ENCODE peak calls at places on chromosomes 1 and 21, in seven cellular contexts. U is A549, M is K562, I is IMR-90, D is H1, Z is HepG2, T is GM12878. X is an unnamed sample.

GRCh38 chr1:181784039-181784683 is 277.4 kb downstream of the ZNF648 start:
- DNase-seq in U (no peak), M (no peak), I (no peak), D (no peak), Z (no peak), T (no peak), X (no peak)

GRCh38 chr21:28687571-28687970 is 305.1 kb downstream of the LTN1 start:
- DNase-seq in U (no peak), M (no peak), I (no peak), D (no peak), Z (no peak), T (no peak), X (no peak)

GRCh38 chr1:2475571-2475970 is 518 bp upstream of the PLCH2 start:
- DNase-seq in U (no peak), M (no peak), I (no peak), D (no peak), Z (no peak), T (no peak), X (no peak)

GRCh38 chr1:96845464-96845863 is 123.9 kb downstream of the PTBP2 start:
- DNase-seq in U (peak), M (peak), I (no peak), D (peak), Z (peak), T (no peak), X (no peak)

GRCh38 chr1:242454262-242455051 is 70.0 kb downstream of the PLD5 start:
- DNase-seq in U (peak), M (peak), I (peak), D (no peak), Z (peak), T (no peak), X (peak)

GRCh38 chr1:3996846-3997705 is 97.0 kb upstream of the C1orf174 start:
- DNase-seq in U (no peak), M (no peak), I (no peak), D (no peak), Z (no peak), T (no peak), X (no peak)

GRCh38 chr1:36253463-36253862 is 29.2 kb downstream of the THRAP3 start:
- DNase-seq in U (no peak), M (no peak), I (peak), D (no peak), Z (no peak), T (no peak), X (no peak)

GRCh38 chr1:8239039-8239305 is 78.9 kb upstream of the SLC45A1 start:
- DNase-seq in U (no peak), M (no peak), I (peak), D (no peak), Z (peak), T (no peak), X (no peak)

GRCh38 chr1:227335587-227336020 is 17.3 kb upstream of the CDC42BPA start:
- DNase-seq in U (no peak), M (peak), I (no peak), D (no peak), Z (no peak), T (no peak), X (no peak)

GRCh38 chr1:55974714-55975441 is 604.5 kb downstream of the PLPP3 start:
- DNase-seq in U (no peak), M (no peak), I (peak), D (no peak), Z (no peak), T (no peak), X (no peak)

GRCh38 chr21:20538039-20538658 is 460.1 kb upstream of the NCAM2 start:
- DNase-seq in U (no peak), M (no peak), I (no peak), D (no peak), Z (no peak), T (no peak), X (no peak)

GRCh38 chr1:7948950-7949349 is 8.3 kb upstream of the TNFRSF9 start:
- DNase-seq in U (no peak), M (no peak), I (peak), D (no peak), Z (no peak), T (no peak), X (no peak)

GRCh38 chr1:1090424-1091343 is 16.6 kb upstream of the RNF223 start:
- DNase-seq in U (no peak), M (no peak), I (no peak), D (no peak), Z (no peak), T (no peak), X (peak)

GRCh38 chr1:104856091-104856490 is 1106.4 kb downstream of the AMY1C start:
- DNase-seq in U (no peak), M (no peak), I (no peak), D (no peak), Z (no peak), T (no peak), X (no peak)

GRCh38 chr1:47708658-47709301 is 270.9 kb downstream of the FOXD2 start:
- DNase-seq in U (peak), M (no peak), I (no peak), D (peak), Z (no peak), T (no peak), X (peak)

GRCh38 chr1:224435318-224435763 is 744 bp upstream of the WDR26 start:
- DNase-seq in U (peak), M (peak), I (peak), D (peak), Z (no peak), T (no peak), X (no peak)

GRCh38 chr1:177126267-177126666 is 38.2 kb downstream of the ASTN1 start:
- DNase-seq in U (no peak), M (no peak), I (no peak), D (no peak), Z (no peak), T (no peak), X (no peak)

GRCh38 chr1:24978383-24979032 is 48.4 kb upstream of the RUNX3 start:
- DNase-seq in U (no peak), M (no peak), I (no peak), D (no peak), Z (no peak), T (no peak), X (no peak)

GRCh38 chr1:30191154-30191702 is 532.2 kb downstream of the MATN1 start:
- DNase-seq in U (peak), M (peak), I (peak), D (peak), Z (no peak), T (no peak), X (peak)

GRCh38 chr1:45097944-45098343 is 85.9 kb downstream of the UROD start:
- DNase-seq in U (no peak), M (no peak), I (no peak), D (no peak), Z (peak), T (no peak), X (no peak)

GRCh38 chr1:3133671-3134070 is 64.7 kb downstream of the PRDM16 start:
- DNase-seq in U (no peak), M (no peak), I (no peak), D (no peak), Z (peak), T (no peak), X (no peak)

GRCh38 chr1:162756523-162756922 is 34.0 kb upstream of the HSD17B7 start:
- DNase-seq in U (no peak), M (no peak), I (peak), D (no peak), Z (no peak), T (no peak), X (no peak)

GRCh38 chr21:44598031-44598430 is 2.4 kb upstream of the KRTAP10-7 start:
- DNase-seq in U (no peak), M (no peak), I (no peak), D (peak), Z (no peak), T (no peak), X (no peak)

GRCh38 chr1:4375812-4376211 is 278.6 kb upstream of the AJAP1 start:
- DNase-seq in U (no peak), M (no peak), I (no peak), D (no peak), Z (no peak), T (no peak), X (no peak)

GRCh38 chr1:232404981-232405380 is 225.0 kb downstream of the SIPA1L2 start:
- DNase-seq in U (no peak), M (no peak), I (no peak), D (no peak), Z (no peak), T (no peak), X (no peak)

GRCh38 chr1:204684551-204685235 is 845 bp downstream of the LRRN2 start:
- DNase-seq in U (peak), M (peak), I (no peak), D (peak), Z (no peak), T (no peak), X (no peak)

GRCh38 chr1:117699953-117700352 is 94.1 kb downstream of the TENT5C start:
- DNase-seq in U (no peak), M (no peak), I (no peak), D (no peak), Z (no peak), T (no peak), X (no peak)

GRCh38 chr1:36906555-36906954 is 127.8 kb downstream of the GRIK3 start:
- DNase-seq in U (no peak), M (no peak), I (no peak), D (no peak), Z (no peak), T (no peak), X (no peak)

GRCh38 chr1:213123532-213123931 is 72.5 kb downstream of the RPS6KC1 start:
- DNase-seq in U (no peak), M (no peak), I (peak), D (no peak), Z (peak), T (no peak), X (no peak)

GRCh38 chr1:245788269-245788668 is 633.5 kb downstream of the KIF26B start:
- DNase-seq in U (no peak), M (no peak), I (peak), D (no peak), Z (no peak), T (no peak), X (no peak)

GRCh38 chr1:89873757-89874156 is 52.9 kb downstream of the LRRC8D start:
- DNase-seq in U (no peak), M (no peak), I (peak), D (no peak), Z (no peak), T (no peak), X (peak)

GRCh38 chr1:1004780-1005697 is 5.1 kb upstream of the HES4 start:
- DNase-seq in U (no peak), M (peak), I (peak), D (no peak), Z (no peak), T (no peak), X (peak)

GRCh38 chr1:207619833-207620572 is 24.9 kb upstream of the CR1L start:
- DNase-seq in U (peak), M (peak), I (peak), D (no peak), Z (peak), T (no peak), X (peak)

GRCh38 chr1:234730110-234730509 is 120.1 kb upstream of the IRF2BP2 start:
- DNase-seq in U (no peak), M (no peak), I (no peak), D (no peak), Z (no peak), T (peak), X (no peak)

GRCh38 chr1:153565529-153566374 is at the start of gene S100A2:
- DNase-seq in U (peak), M (no peak), I (peak), D (no peak), Z (peak), T (peak), X (no peak)

GRCh38 chr1:155033524-155033923 is at the start of the genes DCST1 and DCST2:
- DNase-seq in U (no peak), M (no peak), I (no peak), D (no peak), Z (no peak), T (no peak), X (no peak)

GRCh38 chr1:195195423-195196057 is 1412.7 kb downstream of the KCNT2 start:
- DNase-seq in U (no peak), M (no peak), I (no peak), D (no peak), Z (no peak), T (peak), X (no peak)

DNA sequence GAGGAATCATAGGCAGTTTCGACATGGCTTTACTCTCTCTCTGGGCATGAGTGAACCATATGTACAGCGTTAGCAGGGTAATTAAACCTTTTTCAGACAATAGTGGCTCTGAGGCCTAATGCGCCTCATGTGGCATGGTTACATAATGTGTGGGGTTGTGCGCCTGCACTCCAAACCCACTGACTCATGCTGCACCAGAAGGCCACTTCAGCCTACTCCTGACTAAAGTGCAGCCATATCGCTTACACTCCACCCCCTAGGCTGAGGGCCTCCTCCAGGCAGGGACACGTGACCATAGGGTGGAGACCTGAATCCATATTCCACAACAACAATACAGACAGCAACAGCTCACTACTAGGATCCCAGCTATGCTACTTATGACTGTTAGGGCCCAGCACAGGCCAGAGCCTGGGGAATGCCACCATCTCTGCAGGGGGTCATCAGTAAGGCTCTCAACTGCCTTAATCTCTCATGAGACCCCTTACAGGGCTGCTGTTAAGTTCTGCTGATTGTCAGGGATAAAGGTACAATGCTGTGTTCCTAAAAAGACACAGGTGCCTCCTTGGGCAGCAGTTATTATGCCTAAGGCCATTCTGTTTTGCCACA is 13.4 kb upstream of the ODF2L start:
- DNase-seq in U (no peak), M (peak), I (no peak), D (no peak), Z (peak), T (no peak), X (no peak)
- TF ChIP-seq RFX5 in U (no peak), M (no peak), I (no peak), D (no peak), Z (no peak), T (no peak), X (no peak)

GRCh38 chr1:202563818-202564217 is 146.4 kb downstream of the SYT2 start:
- DNase-seq in U (no peak), M (no peak), I (no peak), D (no peak), Z (no peak), T (no peak), X (no peak)
- H3K27ac ChIP-seq in U (no peak), M (no peak), I (no peak), D (no peak), Z (no peak), T (no peak), X (no peak)

GRCh38 chr21:34615487-34615814 is 538 bp upstream of the RCAN1 start:
- DNase-seq in U (no peak), M (no peak), I (no peak), D (no peak), Z (no peak), T (no peak), X (no peak)

GRCh38 chr21:34612557-34612956 is 2.4 kb downstream of the RCAN1 start:
- DNase-seq in U (no peak), M (no peak), I (no peak), D (no peak), Z (no peak), T (no peak), X (no peak)

GRCh38 chr21:34613679-34614442 is 1.1 kb downstream of the RCAN1 start:
- DNase-seq in U (no peak), M (peak), I (peak), D (no peak), Z (no peak), T (no peak), X (peak)

GRCh38 chr21:34614693-34615486 is at the start of gene RCAN1:
- DNase-seq in U (peak), M (peak), I (peak), D (peak), Z (peak), T (peak), X (peak)

GRCh38 chr21:34614443-34614692 is 545 bp downstream of the RCAN1 start:
- DNase-seq in U (no peak), M (peak), I (no peak), D (no peak), Z (no peak), T (no peak), X (no peak)
- TF ChIP-seq RFX5 in U (no peak), M (no peak), I (no peak), D (no peak), Z (no peak), T (no peak), X (no peak)

DNA sequence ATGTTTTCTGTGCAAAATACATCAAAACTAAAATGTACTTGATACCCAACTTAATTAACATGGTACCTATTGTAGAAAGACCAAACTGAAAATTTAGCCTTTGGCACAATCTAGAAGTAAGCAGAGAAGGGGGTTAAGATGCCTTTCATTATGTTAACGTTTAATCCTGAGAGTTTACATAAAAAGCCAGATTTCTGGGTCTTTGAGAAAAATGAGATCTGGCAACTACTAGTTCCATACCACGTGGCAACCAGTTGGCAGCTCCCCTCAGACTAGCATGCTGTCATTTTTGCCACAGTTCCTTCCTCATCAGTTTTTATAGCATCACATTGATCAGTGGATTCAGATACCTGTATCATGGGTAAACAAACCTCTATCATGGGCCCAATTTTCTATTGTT is 1.5 kb downstream of the RO60 start:
- DNase-seq in U (peak), M (no peak), I (peak), D (no peak), Z (no peak), T (no peak), X (peak)
- H3K27ac ChIP-seq in U (peak), M (peak), I (peak), D (no peak), Z (peak), T (peak), X (peak)

GRCh38 chr1:22045604-22046228 is 6.8 kb upstream of the CDC42 start:
- DNase-seq in U (no peak), M (no peak), I (no peak), D (no peak), Z (no peak), T (no peak), X (no peak)

GRCh38 chr1:22043175-22043769 is 9.2 kb upstream of the CDC42 start:
- DNase-seq in U (no peak), M (no peak), I (no peak), D (no peak), Z (no peak), T (no peak), X (no peak)

GRCh38 chr1:22048351-22049192 is 3.9 kb upstream of the CDC42 start:
- DNase-seq in U (no peak), M (peak), I (peak), D (no peak), Z (peak), T (peak), X (no peak)

GRCh38 chr1:22041505-22041904 is 11.0 kb upstream of the CDC42 start:
- DNase-seq in U (no peak), M (no peak), I (no peak), D (no peak), Z (no peak), T (no peak), X (no peak)

DNA sequence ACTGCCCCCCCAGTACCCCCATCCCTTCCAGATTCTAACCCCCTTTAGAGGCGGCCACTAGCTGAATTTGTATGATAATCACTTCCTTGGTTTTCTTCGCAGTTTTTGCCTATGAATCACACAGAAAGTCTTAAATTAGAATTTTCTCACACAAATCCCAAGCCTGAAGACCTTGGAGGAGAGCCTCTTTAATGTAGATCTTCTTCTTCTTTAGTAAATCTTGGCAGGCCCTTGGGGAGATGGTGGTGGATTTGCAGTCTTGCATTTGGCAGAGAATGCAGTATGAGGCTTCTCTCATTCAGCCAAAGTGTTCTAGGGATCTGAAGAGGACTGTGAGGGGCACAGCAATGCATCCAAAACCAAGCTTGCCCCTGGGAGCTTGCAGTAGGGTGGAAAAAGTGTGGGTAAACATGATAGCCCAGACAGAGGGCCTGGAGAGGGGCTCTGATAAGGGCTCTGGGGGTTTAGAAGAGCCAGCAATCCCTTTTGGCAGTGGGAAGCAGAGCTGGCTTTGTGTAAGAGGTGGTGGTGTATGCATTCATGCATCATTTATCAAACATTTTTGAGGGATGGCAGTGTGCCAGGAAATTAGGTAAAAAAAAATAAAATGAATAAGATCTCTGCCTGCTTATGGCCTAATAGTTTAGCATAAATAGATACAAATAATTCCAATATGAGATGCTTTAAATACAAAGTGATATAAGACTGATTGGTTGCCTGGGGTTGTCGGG is 7.7 kb upstream of the CDC42 start:
- DNase-seq in U (no peak), M (no peak), I (peak), D (no peak), Z (no peak), T (no peak), X (no peak)
- TF ChIP-seq RFX5 in U (peak), M (no peak), I (no peak), D (no peak), Z (no peak), T (no peak), X (no peak)

GRCh38 chr1:26035959-26036755 is 9.8 kb downstream of the SLC30A2 start:
- DNase-seq in U (peak), M (peak), I (peak), D (peak), Z (peak), T (peak), X (peak)
- H3K27ac ChIP-seq in U (peak), M (peak), I (no peak), D (no peak), Z (peak), T (no peak), X (peak)

GRCh38 chr1:225750420-225750819 is 27.2 kb upstream of the SRP9 start:
- DNase-seq in U (no peak), M (no peak), I (no peak), D (no peak), Z (no peak), T (no peak), X (no peak)
- TF ChIP-seq RFX5 in U (no peak), M (no peak), I (no peak), D (no peak), Z (no peak), T (no peak), X (no peak)

X was measured in SK-N-SH.